ENCODE peak calls at places on chromosomes 1 and 21, in seven cellular contexts. H, F, W, N, Y, J and P are unnamed samples.

GRCh38 chr1:78549366-78549765 is 58.6 kb downstream of the PTGFR start:
- DNase-seq in H (no peak), F (no peak), W (no peak), N (no peak), Y (no peak), J (no peak), P (no peak)

GRCh38 chr1:222974496-222974895 is 159.7 kb downstream of the DISP1 start:
- DNase-seq in H (no peak), F (peak), W (no peak), N (peak), Y (no peak), J (peak), P (no peak)

GRCh38 chr1:41998250-41998649 is 79.5 kb upstream of the HIVEP3 start:
- DNase-seq in H (no peak), F (no peak), W (no peak), N (no peak), Y (no peak), J (no peak), P (no peak)

GRCh38 chr1:54253480-54253879 is 53.5 kb downstream of the MRPL37 start:
- DNase-seq in H (no peak), F (peak), W (no peak), N (peak), Y (no peak), J (no peak), P (no peak)

GRCh38 chr1:169933999-169934725 is 40.5 kb upstream of the SCYL3 start:
- DNase-seq in H (no peak), F (peak), W (no peak), N (peak), Y (no peak), J (no peak), P (no peak)

GRCh38 chr1:203084588-203085527 is 954 bp downstream of the MYOG start:
- DNase-seq in H (no peak), F (no peak), W (no peak), N (no peak), Y (no peak), J (no peak), P (no peak)

GRCh38 chr1:32977546-32978087 is 13.0 kb upstream of the RNF19B start:
- DNase-seq in H (no peak), F (no peak), W (no peak), N (no peak), Y (no peak), J (no peak), P (no peak)

GRCh38 chr1:45355683-45356082 is 15.4 kb upstream of the MUTYH start:
- DNase-seq in H (no peak), F (peak), W (no peak), N (no peak), Y (no peak), J (no peak), P (no peak)

GRCh38 chr1:30727796-30728195 is 4.4 kb upstream of the MATN1 start:
- DNase-seq in H (no peak), F (peak), W (no peak), N (peak), Y (no peak), J (no peak), P (no peak)

GRCh38 chr21:36828208-36828607 is 129.3 kb downstream of the SIM2 start:
- DNase-seq in H (no peak), F (no peak), W (no peak), N (no peak), Y (no peak), J (no peak), P (no peak)

GRCh38 chr1:247064309-247064708 is 14.3 kb downstream of the ZNF670 start:
- DNase-seq in H (no peak), F (no peak), W (no peak), N (no peak), Y (no peak), J (no peak), P (no peak)

GRCh38 chr1:168763031-168763430 is 34.0 kb upstream of the DPT start:
- DNase-seq in H (no peak), F (no peak), W (no peak), N (no peak), Y (no peak), J (no peak), P (no peak)

GRCh38 chr1:25610822-25611630 is 5.6 kb upstream of the MAN1C1 start:
- DNase-seq in H (no peak), F (peak), W (no peak), N (peak), Y (no peak), J (no peak), P (no peak)

GRCh38 chr1:25028910-25029599 is 99.0 kb upstream of the RUNX3 start:
- DNase-seq in H (peak), F (no peak), W (no peak), N (no peak), Y (no peak), J (no peak), P (no peak)

GRCh38 chr21:31875424-31876097 is 2.7 kb downstream of the HUNK start:
- DNase-seq in H (no peak), F (no peak), W (no peak), N (no peak), Y (no peak), J (no peak), P (no peak)

GRCh38 chr21:43611598-43612369 is 47.5 kb downstream of the HSF2BP start:
- DNase-seq in H (no peak), F (peak), W (no peak), N (peak), Y (no peak), J (peak), P (no peak)

GRCh38 chr1:202658766-202659165 is 51.5 kb downstream of the SYT2 start:
- DNase-seq in H (no peak), F (no peak), W (no peak), N (no peak), Y (no peak), J (no peak), P (no peak)

GRCh38 chr1:230104395-230105244 is 37.6 kb downstream of the GALNT2 start:
- DNase-seq in H (peak), F (peak), W (peak), N (peak), Y (no peak), J (peak), P (peak)

GRCh38 chr1:235336903-235337302 is 8.5 kb downstream of the GGPS1 start:
- DNase-seq in H (no peak), F (no peak), W (no peak), N (no peak), Y (no peak), J (no peak), P (no peak)

GRCh38 chr1:157001304-157001703 is 44.2 kb downstream of the ARHGEF11 start:
- DNase-seq in H (no peak), F (peak), W (no peak), N (peak), Y (no peak), J (no peak), P (no peak)

GRCh38 chr1:41315482-41315823 is 45.8 kb upstream of the FOXO6 start:
- DNase-seq in H (no peak), F (no peak), W (no peak), N (peak), Y (no peak), J (no peak), P (no peak)

GRCh38 chr1:166944186-166944967 is 31.0 kb downstream of the ILDR2 start:
- DNase-seq in H (no peak), F (peak), W (no peak), N (peak), Y (no peak), J (no peak), P (no peak)

GRCh38 chr1:68116643-68117235 is 66.3 kb upstream of the DIRAS3 start:
- DNase-seq in H (peak), F (peak), W (peak), N (peak), Y (peak), J (no peak), P (no peak)

GRCh38 chr21:35239811-35240219 is 190.7 kb upstream of the RUNX1 start:
- DNase-seq in H (no peak), F (no peak), W (no peak), N (no peak), Y (no peak), J (no peak), P (no peak)